ENCODE peak calls at places on chromosome 18, in nine cellular contexts. D is MCF 10A; Z is kidney tubule cell; X is ovary; T is memory B cell; B is posterior vena cava; E is effector memory CD8-positive, alpha-beta T cell; J is AG10803; H is posterior cingulate gyrus. C is an unnamed sample.

GRCh38 chr18:47772374-47773248 is 157.8 kb downstream of the SMAD2 start:
- DNase-seq in D (peak), Z (peak), X (peak), T (peak), B (no peak), E (peak), J (peak), H (no peak), C (peak)

GRCh38 chr18:41731887-41732286 is 223.1 kb upstream of the PIK3C3 start:
- DNase-seq in D (peak), Z (no peak), X (no peak), T (no peak), B (no peak), E (no peak), J (no peak), H (no peak), C (no peak)

GRCh38 chr18:23138470-23138869 is 3.2 kb downstream of the CABLES1 start:
- DNase-seq in D (no peak), Z (no peak), X (no peak), T (no peak), B (peak), E (no peak), J (no peak), H (no peak), C (no peak)

GRCh38 chr18:34697891-34698290 is 12.2 kb upstream of the DTNA start:
- DNase-seq in D (peak), Z (peak), X (no peak), T (no peak), B (no peak), E (no peak), J (no peak), H (no peak), C (no peak)

GRCh38 chr18:5058768-5059539 is 138.1 kb downstream of the AKAIN1 start:
- DNase-seq in D (no peak), Z (no peak), X (no peak), T (no peak), B (no peak), E (no peak), J (no peak), H (no peak), C (peak)

GRCh38 chr18:13429016-13429415 is 210.5 kb downstream of the LDLRAD4 start:
- DNase-seq in D (no peak), Z (no peak), X (no peak), T (no peak), B (no peak), E (no peak), J (no peak), H (no peak), C (no peak)

GRCh38 chr18:2627821-2628276 is 27.7 kb upstream of the SMCHD1 start:
- DNase-seq in D (peak), Z (peak), X (no peak), T (no peak), B (no peak), E (no peak), J (no peak), H (no peak), C (no peak)

GRCh38 chr18:32049393-32050161 is 31.0 kb downstream of the RNF125 start:
- DNase-seq in D (no peak), Z (peak), X (no peak), T (peak), B (no peak), E (peak), J (no peak), H (no peak), C (peak)

GRCh38 chr18:37662546-37663339 is 97.1 kb upstream of the CELF4 start:
- DNase-seq in D (no peak), Z (no peak), X (no peak), T (no peak), B (no peak), E (no peak), J (no peak), H (no peak), C (no peak)

GRCh38 chr18:33821503-33821902 is 243.5 kb downstream of the ASXL3 start:
- DNase-seq in D (peak), Z (peak), X (no peak), T (no peak), B (no peak), E (no peak), J (peak), H (no peak), C (no peak)

GRCh38 chr18:13520306-13520705 is 206.1 kb downstream of the FAM210A start:
- DNase-seq in D (no peak), Z (no peak), X (no peak), T (no peak), B (no peak), E (no peak), J (no peak), H (no peak), C (no peak)

GRCh38 chr18:62458346-62458745 is 64.5 kb upstream of the ZCCHC2 start:
- DNase-seq in D (no peak), Z (peak), X (no peak), T (no peak), B (no peak), E (no peak), J (no peak), H (no peak), C (no peak)

GRCh38 chr18:49023938-49024341 is 73.2 kb upstream of the SMAD7 start:
- DNase-seq in D (no peak), Z (no peak), X (no peak), T (no peak), B (peak), E (no peak), J (no peak), H (no peak), C (no peak)

GRCh38 chr18:9827856-9828793 is 57.6 kb upstream of the TXNDC2 start:
- DNase-seq in D (peak), Z (peak), X (no peak), T (no peak), B (peak), E (no peak), J (peak), H (no peak), C (no peak)

GRCh38 chr18:32378705-32379104 is 92.0 kb downstream of the GAREM1 start:
- DNase-seq in D (peak), Z (peak), X (no peak), T (no peak), B (no peak), E (no peak), J (no peak), H (no peak), C (no peak)

GRCh38 chr18:808502-808901 is 3.5 kb downstream of the YES1 start:
- DNase-seq in D (no peak), Z (no peak), X (no peak), T (no peak), B (no peak), E (no peak), J (no peak), H (no peak), C (no peak)

GRCh38 chr18:59725177-59725576 is 28.0 kb upstream of the CCBE1 start:
- DNase-seq in D (no peak), Z (no peak), X (no peak), T (no peak), B (no peak), E (no peak), J (peak), H (no peak), C (no peak)

GRCh38 chr18:34122724-34123334 is 101.9 kb downstream of the NOL4 start:
- DNase-seq in D (peak), Z (peak), X (no peak), T (no peak), B (no peak), E (no peak), J (peak), H (no peak), C (no peak)

GRCh38 chr18:4196358-4196757 is 258.7 kb downstream of the DLGAP1 start:
- DNase-seq in D (no peak), Z (no peak), X (no peak), T (no peak), B (no peak), E (no peak), J (no peak), H (no peak), C (no peak)

GRCh38 chr18:62054929-62055498 is 131.8 kb downstream of the PIGN start:
- DNase-seq in D (no peak), Z (no peak), X (no peak), T (no peak), B (no peak), E (no peak), J (no peak), H (no peak), C (no peak)

GRCh38 chr18:12309683-12310198 is 1.7 kb downstream of the TUBB6 start:
- DNase-seq in D (peak), Z (peak), X (no peak), T (no peak), B (no peak), E (no peak), J (peak), H (no peak), C (no peak)

GRCh38 chr18:37294951-37295350 is 270.6 kb downstream of the CELF4 start:
- DNase-seq in D (peak), Z (peak), X (no peak), T (no peak), B (no peak), E (no peak), J (peak), H (no peak), C (no peak)

GRCh38 chr18:75502286-75502685 is 74.8 kb upstream of the SMIM21 start:
- DNase-seq in D (no peak), Z (no peak), X (no peak), T (no peak), B (no peak), E (no peak), J (no peak), H (no peak), C (no peak)

GRCh38 chr18:36758001-36758400 is 70.8 kb downstream of the TPGS2 start:
- DNase-seq in D (no peak), Z (no peak), X (no peak), T (no peak), B (no peak), E (no peak), J (peak), H (no peak), C (no peak)

C was measured in central memory CD4-positive, alpha-beta T cell.